ENCODE peak calls at places on chromosomes 4 and X, in nine cellular contexts. D, W, K, S, Z, E, R, M and Y are unnamed samples.

GRCh38 chr4:95371457-95372179 is 177.2 kb downstream of the UNC5C start:
- DNase-seq in E (peak; percentile 52), K (no peak), M (no peak), S (no peak), W (no peak), D (no peak), Z (no peak), R (no peak), Y (no peak)

GRCh38 chrX:17007134-17007768 is 60.8 kb downstream of the REPS2 start:
- DNase-seq in W (no peak), K (no peak), E (peak; percentile 44), Z (no peak), R (no peak), M (no peak), S (no peak), D (peak; percentile 76), Y (no peak)

GRCh38 chr4:149045731-149046130 is 603.5 kb upstream of the NR3C2 start:
- DNase-seq in E (no peak), K (no peak), W (no peak), M (no peak), Z (no peak), R (no peak), S (no peak), D (no peak), Y (no peak)

GRCh38 chrX:48533165-48533564 is 6.3 kb upstream of the TBC1D25 start:
- DNase-seq in R (no peak), M (no peak), E (no peak), K (no peak), D (no peak), S (no peak), Z (no peak), W (no peak), Y (no peak)

GRCh38 chr4:180636696-180637095 is 1606.5 kb upstream of the TENM3 start:
- DNase-seq in D (no peak), K (no peak), Z (no peak), E (no peak), M (no peak), W (no peak), S (no peak), R (no peak), Y (no peak)

GRCh38 chr4:29853843-29854242 is 866.3 kb upstream of the PCDH7 start:
- DNase-seq in M (no peak), K (no peak), S (no peak), D (peak; percentile 44), E (peak; percentile 17), Z (no peak), R (no peak), W (no peak), Y (no peak)

GRCh38 chrX:78595901-78596502 is 63.1 kb downstream of the RTL3 start:
- DNase-seq in M (peak; percentile 16), W (no peak), E (peak; percentile 42), R (no peak), Z (no peak), K (no peak), S (no peak), D (peak; percentile 39), Y (no peak)

GRCh38 chrX:40170830-40171512 is 73.2 kb upstream of the BCOR start:
- DNase-seq in R (no peak), W (no peak), M (no peak), E (peak; percentile 17), K (no peak), S (no peak), Z (no peak), D (peak; percentile 54), Y (no peak)

GRCh38 chr4:81648576-81649272 is 177.0 kb upstream of the RASGEF1B start:
- DNase-seq in E (no peak), D (no peak), W (no peak), S (no peak), R (no peak), K (no peak), Z (no peak), M (peak; percentile 82), Y (no peak)

GRCh38 chr4:152951348-152951747 is 15.2 kb downstream of the FHDC1 start:
- DNase-seq in W (no peak), S (no peak), R (no peak), Z (no peak), M (no peak), K (no peak), E (peak; percentile 74), D (peak; percentile 73), Y (no peak)

GRCh38 chr4:82891728-82892466 is 944 bp upstream of the SEC31A start:
- DNase-seq in Z (no peak), E (peak; percentile 24), S (no peak), M (peak; percentile 58), W (no peak), K (no peak), D (peak; percentile 52), R (no peak), Y (no peak)

GRCh38 chr4:39660045-39660444 is 21.4 kb upstream of the SMIM14 start:
- DNase-seq in Z (no peak), R (no peak), S (no peak), W (no peak), D (no peak), K (no peak), M (no peak), E (no peak), Y (no peak)

GRCh38 chr4:142218726-142219125 is 582.3 kb downstream of the IL15 start:
- DNase-seq in M (no peak), R (no peak), D (no peak), W (no peak), E (no peak), S (no peak), K (no peak), Z (no peak), Y (no peak)

DNA sequence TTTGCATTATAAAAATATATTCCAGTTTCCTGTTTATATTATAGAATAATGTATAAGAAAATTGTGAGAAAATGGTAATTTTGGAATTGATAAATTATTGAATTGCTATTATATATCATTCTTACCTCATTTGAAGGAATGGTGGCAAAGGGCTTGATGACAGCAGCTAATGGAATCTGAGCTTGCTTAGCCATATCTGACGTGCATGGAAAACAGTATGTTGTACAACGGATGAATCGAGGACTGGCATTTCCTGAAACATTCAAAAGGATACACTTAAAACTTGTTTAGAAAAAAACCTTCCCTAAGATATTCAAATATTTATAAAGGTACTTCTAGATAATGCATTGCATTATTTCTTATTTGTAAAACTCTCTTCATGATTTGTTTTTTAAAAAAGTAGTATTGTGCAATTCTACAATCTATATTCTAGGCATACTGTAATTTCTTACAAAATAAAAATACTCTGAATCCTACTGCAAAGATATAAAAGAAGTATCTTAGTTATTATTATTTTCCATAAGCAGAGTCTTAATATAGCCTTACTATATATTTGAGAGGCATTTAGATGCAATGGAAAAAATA is 38.3 kb downstream of the SEC24D start:
- DNase-seq in R (no peak), D (no peak), M (no peak), W (no peak), E (no peak), K (no peak), S (no peak), Z (no peak), Y (no peak)
- H3K36me3 ChIP-seq in R (peaks cover 16% of the 10 kb centered on the region), D (peaks cover 6% of the 10 kb centered on the region), M (peaks cover 11% of the 10 kb centered on the region), W (peaks cover 83% of the 10 kb centered on the region), E (peaks cover 52% of the 10 kb centered on the region), K (peaks cover 24% of the 10 kb centered on the region), S (peaks cover 72% of the 10 kb centered on the region), Z (no peaks in the 10 kb centered on the region), Y (peaks cover 5% of the 10 kb centered on the region)

GRCh38 chrX:103678199-103678993 is 8.1 kb downstream of the MORF4L2 start:
- DNase-seq in W (no peak), R (no peak), K (no peak), E (no peak), S (no peak), Z (no peak), D (no peak), M (no peak), Y (no peak)

GRCh38 chrX:103686199-103687072 is at the start of gene MORF4L2:
- DNase-seq in W (peak; percentile 85), Z (peak; percentile 85), K (peak; percentile 92), S (peak; percentile 86), M (peak; percentile 95), D (peak; percentile 99), E (peak; percentile 92), R (peak; percentile 96), Y (peak; percentile 96)

GRCh38 chrX:103685396-103685795 is 1.1 kb downstream of the MORF4L2 start:
- DNase-seq in W (no peak), R (no peak), E (no peak), M (no peak), S (no peak), K (no peak), D (no peak), Z (no peak), Y (no peak)

GRCh38 chrX:103687073-103687695 is 685 bp upstream of the MORF4L2 start:
- DNase-seq in K (peak; percentile 86), S (peak; percentile 89), W (peak; percentile 90), M (peak; percentile 81), E (no peak), D (no peak), R (peak; percentile 96), Z (peak; percentile 89), Y (peak; percentile 85)

GRCh38 chrX:103681443-103681842 is 5.1 kb downstream of the MORF4L2 start:
- DNase-seq in W (no peak), M (no peak), R (no peak), E (no peak), K (no peak), Z (no peak), D (no peak), S (no peak), Y (no peak)
- H3K36me3 ChIP-seq in W (peaks cover 41% of the 10 kb centered on the region), M (peaks cover 8% of the 10 kb centered on the region), R (peaks cover 16% of the 10 kb centered on the region), E (peaks cover 45% of the 10 kb centered on the region), K (peaks cover 3% of the 10 kb centered on the region), Z (peaks cover 4% of the 10 kb centered on the region), D (peaks cover 3% of the 10 kb centered on the region), S (peaks cover 51% of the 10 kb centered on the region), Y (no peaks in the 10 kb centered on the region)

GRCh38 chr4:7129871-7130609 is 62.2 kb upstream of the GRPEL1 start:
- DNase-seq in W (no peak), Z (no peak), R (no peak), M (no peak), S (no peak), D (no peak), E (no peak), K (no peak), Y (no peak)

GRCh38 chr4:7132249-7132648 is 60.1 kb upstream of the SORCS2 start:
- DNase-seq in R (no peak), M (no peak), D (no peak), S (no peak), E (no peak), K (no peak), Z (no peak), W (no peak), Y (no peak)

GRCh38 chr4:7131498-7132031 is 60.8 kb upstream of the SORCS2 start:
- DNase-seq in R (no peak), S (no peak), K (no peak), W (no peak), E (no peak), Z (no peak), D (no peak), M (no peak), Y (no peak)

GRCh38 chr4:7128651-7129050 is 60.8 kb upstream of the GRPEL1 start:
- DNase-seq in R (no peak), M (no peak), Z (no peak), K (no peak), W (no peak), S (no peak), E (no peak), D (no peak), Y (no peak)

GRCh38 chr4:7130610-7131211 is 61.6 kb upstream of the SORCS2 start:
- DNase-seq in S (no peak), K (no peak), W (no peak), E (no peak), M (no peak), Z (no peak), R (no peak), D (no peak), Y (no peak)
- H3K36me3 ChIP-seq in S (no peaks in the 10 kb centered on the region), K (no peaks in the 10 kb centered on the region), W (no peaks in the 10 kb centered on the region), E (no peaks in the 10 kb centered on the region), M (no peaks in the 10 kb centered on the region), Z (no peaks in the 10 kb centered on the region), R (no peaks in the 10 kb centered on the region), D (no peaks in the 10 kb centered on the region), Y (no peaks in the 10 kb centered on the region)

GRCh38 chrX:147741776-147742175 is 169.9 kb upstream of the FMR1 start:
- DNase-seq in K (no peak), W (no peak), E (no peak), D (no peak), Z (no peak), S (no peak), R (no peak), M (no peak), Y (no peak)
- H3K36me3 ChIP-seq in K (no peaks in the 10 kb centered on the region), W (no peaks in the 10 kb centered on the region), E (no peaks in the 10 kb centered on the region), D (no peaks in the 10 kb centered on the region), Z (no peaks in the 10 kb centered on the region), S (no peaks in the 10 kb centered on the region), R (no peaks in the 10 kb centered on the region), M (no peaks in the 10 kb centered on the region), Y (no peaks in the 10 kb centered on the region)